ENCODE peak calls at places on chromosomes 4 and X, in ten cellular contexts. D is SK-N-SH, Z is HepG2, B is GM12878, L is suprapubic skin, T is H1, M is stomach, V is sigmoid colon, A is K562, U is upper lobe of left lung. C is an unnamed sample.

GRCh38 chrX:118548831-118549230 is 53.2 kb downstream of the DOCK11 start:
- DNase-seq in D (no peak), Z (no peak), B (no peak), L (no peak), T (no peak), M (no peak), V (no peak), A (no peak), U (no peak), C (no peak)

GRCh38 chr4:82431026-82431745 is 796 bp downstream of the ENOPH1 start:
- DNase-seq in D (peak; percentile 67), Z (no peak), B (no peak), L (peak; percentile 74), T (no peak), M (peak; percentile 54), V (no peak), A (peak; percentile 21), U (peak; percentile 88), C (peak; percentile 64)

GRCh38 chr4:69497081-69497480 is 1.4 kb upstream of the UGT2B4 start:
- DNase-seq in D (no peak), Z (no peak), B (no peak), L (no peak), T (no peak), M (no peak), V (no peak), A (no peak), U (no peak), C (no peak)

GRCh38 chr4:186814535-186814934 is 90.9 kb upstream of the FAT1 start:
- DNase-seq in D (no peak), Z (no peak), B (no peak), L (no peak), T (no peak), M (no peak), V (no peak), A (no peak), U (no peak), C (no peak)

GRCh38 chr4:109302366-109303140 is at the start of gene COL25A1:
- DNase-seq in D (peak; percentile 65), Z (no peak), B (no peak), L (peak; percentile 63), T (peak; percentile 90), M (peak; percentile 26), V (peak; percentile 65), A (no peak), U (peak; percentile 89), C (peak; percentile 11)

GRCh38 chr4:6591305-6591704 is 16.3 kb downstream of the MAN2B2 start:
- DNase-seq in D (no peak), Z (no peak), B (no peak), L (no peak), T (no peak), M (no peak), V (no peak), A (peak; percentile 71), U (no peak), C (no peak)

GRCh38 chrX:46991664-46992063 is 79.4 kb downstream of the JADE3 start:
- DNase-seq in D (no peak), Z (no peak), B (no peak), L (no peak), T (no peak), M (no peak), V (no peak), A (no peak), U (no peak), C (no peak)

GRCh38 chrX:135170877-135171519 is at the start of gene CT55:
- DNase-seq in D (peak; percentile 31), Z (no peak), B (no peak), L (no peak), T (no peak), M (no peak), V (no peak), A (peak; percentile 91), U (peak; percentile 6), C (no peak)

GRCh38 chr4:94538229-94538628 is 86.5 kb downstream of the PDLIM5 start:
- DNase-seq in D (no peak), Z (no peak), B (no peak), L (no peak), T (no peak), M (no peak), V (no peak), A (no peak), U (no peak), C (no peak)

GRCh38 chr4:94544811-94545210 is 93.1 kb downstream of the PDLIM5 start:
- DNase-seq in D (no peak), Z (peak; percentile 10), B (no peak), L (no peak), T (no peak), M (no peak), V (no peak), A (no peak), U (no peak), C (no peak)

GRCh38 chr4:94536049-94536448 is 84.3 kb downstream of the PDLIM5 start:
- DNase-seq in D (no peak), Z (no peak), B (no peak), L (no peak), T (no peak), M (no peak), V (no peak), A (peak; percentile 73), U (no peak), C (no peak)

GRCh38 chr4:94536649-94537464 is 85.1 kb downstream of the PDLIM5 start:
- DNase-seq in D (no peak), Z (no peak), B (no peak), L (no peak), T (no peak), M (no peak), V (no peak), A (no peak), U (no peak), C (no peak)

DNA sequence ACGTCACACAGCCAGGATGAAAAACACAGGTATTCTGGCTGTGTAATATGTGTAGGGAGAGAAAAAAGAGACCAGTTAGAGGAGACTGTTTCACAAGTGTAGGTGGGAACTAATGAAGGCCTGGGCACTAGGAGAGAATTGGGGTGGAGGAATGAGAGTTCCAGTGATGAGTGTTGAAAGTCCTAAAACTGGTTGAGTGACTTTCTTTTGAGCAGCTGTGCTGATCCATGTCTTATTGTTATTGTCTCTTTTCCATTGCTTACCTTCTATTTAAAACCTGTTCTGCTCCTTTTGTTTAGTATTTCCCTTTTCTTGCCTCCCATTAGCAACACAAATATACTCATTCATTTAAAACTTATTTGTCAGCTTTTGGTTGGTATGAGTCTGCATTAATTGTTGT is 88.7 kb downstream of the PDLIM5 start:
- DNase-seq in D (no peak), Z (no peak), B (no peak), L (no peak), T (no peak), M (no peak), V (no peak), A (no peak), U (no peak), C (no peak)
- TF ChIP-seq EP300 in D (no peak), Z (no peak), B (no peak), L (no peak), T (no peak), M (no peak), V (no peak), A (no peak), U (no peak), C (no peak)

GRCh38 chr4:167233523-167234387 is 539 bp downstream of the SPOCK3 start:
- DNase-seq in D (peak; percentile 51), Z (no peak), B (no peak), L (no peak), T (peak; percentile 72), M (no peak), V (no peak), A (no peak), U (peak; percentile 75), C (no peak)

GRCh38 chr4:167230744-167231143 is 3.5 kb downstream of the SPOCK3 start:
- DNase-seq in D (no peak), Z (no peak), B (no peak), L (no peak), T (no peak), M (no peak), V (no peak), A (no peak), U (no peak), C (no peak)

GRCh38 chr4:167232805-167233522 is 1.3 kb downstream of the SPOCK3 start:
- DNase-seq in D (no peak), Z (no peak), B (no peak), L (no peak), T (peak; percentile 51), M (no peak), V (no peak), A (no peak), U (no peak), C (no peak)

GRCh38 chr4:167238226-167238625 is 3.9 kb upstream of the SPOCK3 start:
- DNase-seq in D (no peak), Z (no peak), B (no peak), L (no peak), T (no peak), M (no peak), V (no peak), A (no peak), U (no peak), C (no peak)

DNA sequence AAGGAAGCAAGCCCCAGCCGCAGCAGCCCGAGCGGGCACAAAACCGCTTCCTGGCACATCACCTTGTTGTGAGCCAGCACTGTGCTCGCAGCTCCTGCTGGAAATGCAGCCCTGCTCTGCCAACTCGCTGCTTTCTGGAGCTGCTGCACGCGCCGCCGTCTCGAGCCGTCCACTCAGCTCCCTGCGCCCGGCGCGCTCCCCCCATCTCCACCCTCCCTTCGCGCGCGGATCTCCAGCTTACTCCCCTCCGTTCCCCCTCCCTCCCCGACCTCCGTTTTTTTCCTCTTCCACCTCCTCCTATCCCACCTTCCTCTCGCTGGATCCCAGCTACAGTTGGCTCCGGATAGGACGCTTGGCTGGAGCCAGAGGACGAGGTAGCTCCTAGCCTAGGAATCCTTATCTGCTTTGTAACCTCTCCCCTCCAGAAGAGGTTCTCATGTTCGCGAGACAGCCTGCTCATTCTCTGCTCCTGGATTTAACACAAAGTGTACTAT is at the start of gene SPOCK3:
- DNase-seq in D (peak; percentile 61), Z (no peak), B (no peak), L (no peak), T (no peak), M (peak; percentile 44), V (no peak), A (no peak), U (peak; percentile 83), C (no peak)
- TF ChIP-seq POLR2AphosphoS5 in D (no peak), Z (no peak), B (no peak), L (no peak), T (no peak), M (no peak), V (no peak), A (no peak), U (no peak), C (no peak)

GRCh38 chrX:154731203-154731602 is 19.7 kb downstream of the GAB3 start:
- DNase-seq in D (no peak), Z (no peak), B (no peak), L (no peak), T (no peak), M (no peak), V (no peak), A (no peak), U (no peak), C (no peak)

GRCh38 chrX:154731881-154732280 is 19.0 kb downstream of the GAB3 start:
- DNase-seq in D (no peak), Z (no peak), B (no peak), L (no peak), T (no peak), M (no peak), V (no peak), A (no peak), U (no peak), C (no peak)

GRCh38 chrX:154728791-154729190 is 22.1 kb downstream of the GAB3 start:
- DNase-seq in D (no peak), Z (no peak), B (no peak), L (no peak), T (no peak), M (no peak), V (no peak), A (no peak), U (no peak), C (no peak)

GRCh38 chrX:154729439-154729838 is 21.4 kb downstream of the GAB3 start:
- DNase-seq in D (no peak), Z (no peak), B (no peak), L (no peak), T (no peak), M (no peak), V (no peak), A (no peak), U (no peak), C (no peak)

GRCh38 chrX:154730271-154730883 is 20.5 kb downstream of the GAB3 start:
- DNase-seq in D (no peak), Z (no peak), B (no peak), L (peak; percentile 69), T (no peak), M (no peak), V (no peak), A (peak; percentile 30), U (no peak), C (no peak)
- TF ChIP-seq EP300 in D (peak; percentile 14), Z (no peak), B (no peak), L (no peak), T (no peak), M (no peak), V (no peak), A (no peak), U (peak; percentile 46), C (no peak)

DNA sequence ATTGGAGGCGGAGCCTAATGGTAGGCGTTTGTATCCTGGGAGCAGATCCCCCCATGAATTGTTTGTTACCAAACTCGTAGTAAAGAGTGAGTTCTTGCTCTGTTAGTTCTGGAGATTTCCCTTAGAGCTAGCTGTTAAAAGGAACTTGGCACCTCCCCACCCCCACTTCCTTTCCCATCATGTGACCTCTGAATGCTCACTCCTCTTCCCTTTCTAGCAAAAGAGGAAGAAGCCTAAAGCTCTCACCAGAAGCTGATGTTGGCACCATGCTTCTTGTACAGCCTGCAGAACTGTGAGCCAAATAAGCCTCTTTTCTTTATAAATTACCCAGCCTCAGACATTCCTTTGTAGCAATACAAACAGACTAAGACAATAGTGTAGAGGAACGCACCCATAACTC is 13.8 kb upstream of the ATOH1 start:
- DNase-seq in D (no peak), Z (no peak), B (no peak), L (no peak), T (no peak), M (no peak), V (peak; percentile 67), A (no peak), U (no peak), C (no peak)
- TF ChIP-seq POLR2AphosphoS5 in D (no peak), Z (no peak), B (no peak), L (no peak), T (no peak), M (no peak), V (no peak), A (no peak), U (no peak), C (no peak)